ENCODE peak calls at places on chromosomes 16 and 17, in four cellular contexts. One of them, this sample, is unnamed.

GRCh38 chr16:19884021-19884485 is 595 bp downstream of the GPRC5B start:
- DNase-seq in IMR-90: no peak
- DNase-seq in mesenchymal stem cell: peak; percentile 20
- DNase-seq in H1: no peak
- DNase-seq in this sample: no peak

GRCh38 chr17:35129154-35129972 is 7.9 kb downstream of the FNDC8 start:
- DNase-seq in IMR-90: peak; percentile 32
- DNase-seq in mesenchymal stem cell: no peak
- DNase-seq in H1: no peak
- DNase-seq in this sample: no peak

GRCh38 chr17:75152971-75153853 is 1.1 kb downstream of the JPT1 start:
- DNase-seq in IMR-90: peak; percentile 28
- DNase-seq in mesenchymal stem cell: peak; percentile 45
- DNase-seq in H1: no peak
- DNase-seq in this sample: peak; percentile 64

GRCh38 chr17:29918922-29919856 is 10.8 kb downstream of the SSH2 start:
- DNase-seq in IMR-90: peak; percentile 58
- DNase-seq in mesenchymal stem cell: peak; percentile 29
- DNase-seq in H1: no peak
- DNase-seq in this sample: peak; percentile 14

GRCh38 chr16:57843400-57843799 is 41.1 kb upstream of the KIFC3 start:
- DNase-seq in IMR-90: no peak
- DNase-seq in mesenchymal stem cell: no peak
- DNase-seq in H1: no peak
- DNase-seq in this sample: no peak

GRCh38 chr17:10046786-10047609 is 141.9 kb upstream of the RCVRN start:
- DNase-seq in IMR-90: no peak
- DNase-seq in mesenchymal stem cell: no peak
- DNase-seq in H1: no peak
- DNase-seq in this sample: no peak

GRCh38 chr17:79622201-79622601 is 11.3 kb upstream of the RBFOX3 start:
- DNase-seq in IMR-90: no peak
- DNase-seq in mesenchymal stem cell: no peak
- DNase-seq in H1: no peak
- DNase-seq in this sample: no peak

GRCh38 chr17:49748223-49748622 is 15.7 kb downstream of the FAM117A start:
- DNase-seq in IMR-90: no peak
- DNase-seq in mesenchymal stem cell: no peak
- DNase-seq in H1: no peak
- DNase-seq in this sample: no peak

GRCh38 chr17:744937-745336 is 7.1 kb downstream of the GEMIN4 start:
- DNase-seq in IMR-90: no peak
- DNase-seq in mesenchymal stem cell: no peak
- DNase-seq in H1: no peak
- DNase-seq in this sample: no peak

DNA sequence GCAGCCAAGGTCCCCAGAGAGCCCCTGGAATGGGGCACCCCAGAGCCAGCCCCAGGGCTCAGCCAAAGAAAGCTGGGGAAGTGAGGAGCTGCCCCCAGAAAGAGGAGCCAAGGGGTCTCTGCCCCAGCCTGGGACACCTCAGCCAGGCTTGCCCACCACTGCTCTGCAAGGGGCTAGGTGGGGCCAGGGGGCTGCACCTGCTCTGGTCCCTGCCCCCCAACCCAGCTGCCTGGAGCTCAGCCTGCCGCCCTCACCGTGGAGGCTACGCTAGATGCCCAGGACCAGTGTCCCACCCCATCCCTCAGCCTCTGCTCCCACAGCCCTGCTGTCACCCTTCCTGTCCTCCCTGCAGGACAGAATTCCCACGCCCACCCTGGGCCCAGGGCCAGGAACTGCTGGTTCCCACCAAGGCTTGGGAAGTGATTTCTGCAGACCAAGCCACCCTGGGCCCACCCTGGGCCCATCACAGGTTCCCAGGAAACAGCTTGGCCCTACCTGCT is 28.1 kb upstream of the KRT17 start:
- DNase-seq in IMR-90: no peak
- DNase-seq in mesenchymal stem cell: no peak
- DNase-seq in H1: no peak
- DNase-seq in this sample: no peak
- H2BK5ac ChIP-seq in IMR-90: no peak overlapping the region
- H2BK5ac ChIP-seq in mesenchymal stem cell: no peak overlapping the region
- H2BK5ac ChIP-seq in H1: no peak overlapping the region
- H2BK5ac ChIP-seq in this sample: no peak overlapping the region

DNA sequence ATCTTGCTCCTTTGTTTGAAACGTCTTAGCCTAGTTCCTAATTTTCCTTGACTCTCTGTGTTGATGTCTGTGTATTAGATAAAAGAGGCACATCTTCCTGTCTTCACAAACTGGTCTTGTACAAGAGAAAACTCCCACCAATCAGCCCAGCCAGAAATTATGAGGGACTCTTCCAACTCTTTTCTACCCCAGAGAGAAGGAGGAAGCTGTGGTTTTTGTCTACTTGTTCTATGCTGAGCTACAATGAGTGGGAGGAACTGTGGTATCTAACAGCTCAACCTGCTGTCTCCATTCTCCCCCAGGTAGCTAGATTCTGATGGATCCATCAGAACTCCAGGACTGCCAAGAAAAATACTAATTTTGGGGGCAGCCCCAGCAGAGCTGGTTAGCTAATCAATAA is 392.5 kb downstream of the HS3ST3B1 start:
- DNase-seq in IMR-90: no peak
- DNase-seq in mesenchymal stem cell: no peak
- DNase-seq in H1: no peak
- DNase-seq in this sample: no peak
- H2AFZ ChIP-seq in IMR-90: no peak overlapping the region
- H2AFZ ChIP-seq in mesenchymal stem cell: no peak overlapping the region
- H2AFZ ChIP-seq in H1: no peak overlapping the region
- H2AFZ ChIP-seq in this sample: no peak overlapping the region

DNA sequence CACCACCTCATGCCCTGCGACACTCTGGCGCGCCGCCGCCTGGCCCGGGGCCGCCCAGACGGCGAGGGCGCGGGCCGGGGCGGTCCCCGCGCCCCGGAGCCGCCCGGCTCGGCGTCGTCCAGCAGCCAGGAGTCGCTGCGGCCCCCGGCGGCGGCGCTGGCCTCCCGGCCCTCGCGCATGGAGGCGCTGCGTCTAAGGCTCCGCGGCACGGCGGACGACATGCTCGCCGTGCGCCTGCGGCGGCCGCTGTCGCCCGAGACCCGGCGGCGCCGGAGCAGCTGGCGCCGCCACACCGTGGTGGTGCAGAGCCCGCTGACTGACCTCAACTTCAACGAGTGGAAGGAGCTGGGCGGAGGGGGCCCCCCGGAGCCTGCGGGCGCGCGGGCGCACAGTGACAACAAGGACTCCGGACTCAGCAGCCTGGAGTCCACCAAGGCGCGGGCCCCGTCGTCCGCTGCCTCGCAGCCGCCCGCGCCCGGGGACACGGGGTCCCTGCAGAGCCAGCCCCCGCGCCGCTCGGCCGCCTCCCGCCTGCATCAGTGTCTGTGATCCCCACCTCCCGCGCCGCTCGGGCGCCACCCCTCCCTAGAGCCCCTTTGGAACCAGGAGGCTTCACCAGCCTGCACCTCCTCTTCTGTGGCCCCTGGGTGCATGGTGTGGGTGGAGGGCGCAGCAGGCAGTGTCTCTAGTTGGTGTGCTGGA is 82.3 kb downstream of the ARHGAP23 start:
- DNase-seq in IMR-90: no peak
- DNase-seq in mesenchymal stem cell: peak; percentile 65
- DNase-seq in H1: no peak
- DNase-seq in this sample: no peak
- H2BK5ac ChIP-seq in IMR-90: no peak overlapping the region
- H2BK5ac ChIP-seq in mesenchymal stem cell: no peak overlapping the region
- H2BK5ac ChIP-seq in H1: no peak overlapping the region
- H2BK5ac ChIP-seq in this sample: no peak overlapping the region

GRCh38 chr16:24977673-24978065 is 37.5 kb downstream of the ARHGAP17 start:
- DNase-seq in IMR-90: peak; percentile 83
- DNase-seq in mesenchymal stem cell: peak; percentile 63
- DNase-seq in H1: no peak
- DNase-seq in this sample: peak; percentile 53
- H2AFZ ChIP-seq in IMR-90: no peak overlapping the region
- H2AFZ ChIP-seq in mesenchymal stem cell: no peak overlapping the region
- H2AFZ ChIP-seq in H1: no peak overlapping the region
- H2AFZ ChIP-seq in this sample: no peak overlapping the region

GRCh38 chr16:68367034-68367433 is 56.2 kb downstream of the PRMT7 start:
- DNase-seq in IMR-90: peak; percentile 9
- DNase-seq in mesenchymal stem cell: peak; percentile 26
- DNase-seq in H1: no peak
- DNase-seq in this sample: no peak

GRCh38 chr16:68368602-68368944 is 57.8 kb downstream of the PRMT7 start:
- DNase-seq in IMR-90: no peak
- DNase-seq in mesenchymal stem cell: no peak
- DNase-seq in H1: no peak
- DNase-seq in this sample: no peak

GRCh38 chr16:68367440-68367839 is 56.6 kb downstream of the PRMT7 start:
- DNase-seq in IMR-90: no peak
- DNase-seq in mesenchymal stem cell: no peak
- DNase-seq in H1: no peak
- DNase-seq in this sample: no peak

GRCh38 chr16:68369168-68369567 is 58.3 kb downstream of the PRMT7 start:
- DNase-seq in IMR-90: no peak
- DNase-seq in mesenchymal stem cell: no peak
- DNase-seq in H1: no peak
- DNase-seq in this sample: no peak

GRCh38 chr16:68367891-68368601 is 57.2 kb downstream of the PRMT7 start:
- DNase-seq in IMR-90: no peak
- DNase-seq in mesenchymal stem cell: no peak
- DNase-seq in H1: no peak
- DNase-seq in this sample: no peak
- H2BK5ac ChIP-seq in IMR-90: no peak overlapping the region
- H2BK5ac ChIP-seq in mesenchymal stem cell: no peak overlapping the region
- H2BK5ac ChIP-seq in H1: no peak overlapping the region
- H2BK5ac ChIP-seq in this sample: no peak overlapping the region

DNA sequence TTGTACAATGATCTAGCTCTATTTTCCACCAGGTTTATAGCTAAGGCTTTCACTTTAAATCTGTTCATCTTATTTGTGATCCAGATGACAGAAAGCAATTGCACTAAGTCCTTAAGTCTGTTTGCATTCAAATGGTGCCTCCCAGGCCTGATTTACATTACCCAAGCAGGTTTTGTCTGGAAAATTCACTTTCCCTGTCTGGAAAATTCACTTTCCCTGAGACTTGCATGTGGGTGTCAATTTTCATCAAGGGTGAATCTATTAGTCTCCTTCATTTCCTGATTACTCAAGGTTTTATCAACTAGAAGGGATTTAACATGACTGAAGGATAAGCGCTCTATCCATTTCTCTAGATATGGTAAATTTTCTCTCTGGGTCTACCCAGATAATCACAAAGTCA is 1480.2 kb upstream of the GOT2 start:
- DNase-seq in IMR-90: no peak
- DNase-seq in mesenchymal stem cell: no peak
- DNase-seq in H1: no peak
- DNase-seq in this sample: no peak
- H2AFZ ChIP-seq in IMR-90: no peak overlapping the region
- H2AFZ ChIP-seq in mesenchymal stem cell: no peak overlapping the region
- H2AFZ ChIP-seq in H1: no peak overlapping the region
- H2AFZ ChIP-seq in this sample: no peak overlapping the region

GRCh38 chr16:30548392-30549255 is 9.6 kb downstream of the ZNF764 start:
- DNase-seq in IMR-90: no peak
- DNase-seq in mesenchymal stem cell: no peak
- DNase-seq in H1: no peak
- DNase-seq in this sample: no peak

GRCh38 chr16:30539000-30539964 is 4.6 kb upstream of the ZNF747 start:
- DNase-seq in IMR-90: no peak
- DNase-seq in mesenchymal stem cell: no peak
- DNase-seq in H1: no peak
- DNase-seq in this sample: no peak

GRCh38 chr16:30541502-30542329 is 7.1 kb upstream of the ZNF747 start:
- DNase-seq in IMR-90: peak; percentile 82
- DNase-seq in mesenchymal stem cell: peak; percentile 78
- DNase-seq in H1: no peak
- DNase-seq in this sample: no peak

GRCh38 chr16:30546115-30546514 is 11.5 kb upstream of the ZNF747 start:
- DNase-seq in IMR-90: no peak
- DNase-seq in mesenchymal stem cell: no peak
- DNase-seq in H1: no peak
- DNase-seq in this sample: no peak

DNA sequence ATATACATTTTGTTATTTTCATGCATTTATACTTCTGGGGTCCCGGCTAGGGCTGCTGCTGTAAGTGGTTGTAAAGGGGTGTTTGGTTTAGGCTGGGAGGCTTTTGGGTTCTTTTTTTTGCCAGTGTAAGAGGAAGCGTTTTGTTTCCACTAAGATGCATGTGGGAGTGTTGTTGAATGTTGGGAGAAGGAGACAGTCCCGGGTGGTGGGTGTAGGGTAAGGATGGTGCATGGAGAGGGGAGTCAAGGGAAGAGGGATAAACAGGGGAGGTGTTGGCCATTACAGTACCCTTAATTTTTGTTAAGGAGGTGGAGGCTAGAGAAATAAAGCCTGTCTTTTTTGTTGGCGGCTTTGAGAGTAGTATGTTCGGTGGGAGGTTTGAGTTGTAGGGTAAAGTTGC is 8.4 kb upstream of the ZNF747 start:
- DNase-seq in IMR-90: no peak
- DNase-seq in mesenchymal stem cell: no peak
- DNase-seq in H1: no peak
- DNase-seq in this sample: no peak
- H2BK5ac ChIP-seq in IMR-90: no peak overlapping the region
- H2BK5ac ChIP-seq in mesenchymal stem cell: no peak overlapping the region
- H2BK5ac ChIP-seq in H1: peak overlapping the region; percentile 15
- H2BK5ac ChIP-seq in this sample: no peak overlapping the region